ENCODE peak calls at places on chromosomes 2 and 18, in five cellular contexts. L is HepG2, E is A549, H is K562, P is GM12878. U is an unnamed sample.

GRCh38 chr2:70010222-70011111 is 49.0 kb upstream of the ASPRV1 start:
- DNase-seq in L (peak; percentile 70), E (no peak), H (peak; percentile 70), P (no peak), U (no peak)

GRCh38 chr2:200352631-200353030 is 46.1 kb downstream of the SPATS2L start:
- DNase-seq in L (peak; percentile 60), E (no peak), H (no peak), P (no peak), U (peak; percentile 45)

GRCh38 chr2:195543902-195544894 is 112.8 kb upstream of the SLC39A10 start:
- DNase-seq in L (peak; percentile 44), E (peak; percentile 83), H (no peak), P (no peak), U (no peak)

GRCh38 chr2:161033059-161033660 is 127.1 kb upstream of the TANK start:
- DNase-seq in L (no peak), E (no peak), H (no peak), P (no peak), U (no peak)

GRCh38 chr2:43576983-43577892 is 18.6 kb downstream of the THADA start:
- DNase-seq in L (peak; percentile 63), E (peak; percentile 77), H (peak; percentile 43), P (no peak), U (no peak)

GRCh38 chr2:150339282-150339681 is 148.2 kb downstream of the RND3 start:
- DNase-seq in L (no peak), E (no peak), H (no peak), P (no peak), U (no peak)

GRCh38 chr2:128091691-128092050 is 671 bp downstream of the UGGT1 start:
- DNase-seq in L (no peak), E (no peak), H (no peak), P (no peak), U (no peak)

GRCh38 chr2:191176801-191177438 is 26.1 kb upstream of the STAT4 start:
- DNase-seq in L (no peak), E (no peak), H (no peak), P (no peak), U (no peak)

GRCh38 chr18:55097406-55098170 is 138.3 kb upstream of the CCDC68 start:
- DNase-seq in L (no peak), E (peak; percentile 21), H (no peak), P (no peak), U (no peak)

GRCh38 chr2:66840321-66841014 is 405.5 kb downstream of the MEIS1 start:
- DNase-seq in L (no peak), E (no peak), H (no peak), P (no peak), U (no peak)

GRCh38 chr2:128437181-128437520 is 118.5 kb upstream of the HS6ST1 start:
- DNase-seq in L (no peak), E (no peak), H (no peak), P (no peak), U (no peak)

GRCh38 chr2:47810850-47811249 is 27.9 kb downstream of the MSH6 start:
- DNase-seq in L (no peak), E (no peak), H (no peak), P (no peak), U (no peak)

GRCh38 chr18:52337286-52337685 is 2.7 kb upstream of the DCC start:
- DNase-seq in L (no peak), E (peak; percentile 1), H (no peak), P (no peak), U (no peak)

GRCh38 chr2:216833076-216833475 is 26.8 kb downstream of the TNP1 start:
- DNase-seq in L (no peak), E (no peak), H (no peak), P (no peak), U (no peak)

GRCh38 chr2:218217366-218218309 is 649 bp downstream of the ARPC2 start:
- DNase-seq in L (peak; percentile 18), E (peak; percentile 45), H (no peak), P (no peak), U (no peak)

GRCh38 chr2:187228986-187229385 is 219.1 kb downstream of the CALCRL start:
- DNase-seq in L (no peak), E (no peak), H (no peak), P (no peak), U (no peak)

GRCh38 chr2:45256867-45257641 is 247.8 kb upstream of the SIX2 start:
- DNase-seq in L (peak; percentile 75), E (no peak), H (no peak), P (no peak), U (no peak)

GRCh38 chr2:69926849-69927515 is 12.1 kb downstream of the MXD1 start:
- DNase-seq in L (peak; percentile 86), E (no peak), H (no peak), P (no peak), U (no peak)

GRCh38 chr2:148813603-148814065 is 61.4 kb upstream of the KIF5C start:
- DNase-seq in L (no peak), E (no peak), H (peak; percentile 49), P (peak; percentile 76), U (no peak)

GRCh38 chr2:30232027-30232800 is 880 bp downstream of the LBH start:
- DNase-seq in L (no peak), E (peak; percentile 75), H (peak; percentile 49), P (no peak), U (no peak)

GRCh38 chr2:227163998-227164744 is at the start of the genes COL4A3 and COL4A4:
- DNase-seq in L (no peak), E (peak; percentile 73), H (no peak), P (no peak), U (peak; percentile 61)
- TF ChIP-seq REST in L (no peak), E (no peak), H (no peak), P (no peak), U (no peak)

GRCh38 chr2:28346587-28346986 is 46.1 kb upstream of the FOSL2 start:
- DNase-seq in L (no peak), E (no peak), H (no peak), P (no peak), U (no peak)

GRCh38 chr2:28343184-28343942 is 49.3 kb upstream of the FOSL2 start:
- DNase-seq in L (no peak), E (no peak), H (no peak), P (no peak), U (no peak)

GRCh38 chr2:28345619-28346018 is 47.0 kb upstream of the FOSL2 start:
- DNase-seq in L (no peak), E (no peak), H (no peak), P (no peak), U (no peak)

GRCh38 chr2:28343971-28344715 is 48.5 kb upstream of the FOSL2 start:
- DNase-seq in L (no peak), E (no peak), H (no peak), P (no peak), U (no peak)

GRCh38 chr2:28344756-28345291 is 47.8 kb upstream of the FOSL2 start:
- DNase-seq in L (no peak), E (no peak), H (no peak), P (no peak), U (no peak)
- TF ChIP-seq POLR2A in L (no peak), E (no peak), H (no peak), P (no peak), U (no peak)

DNA sequence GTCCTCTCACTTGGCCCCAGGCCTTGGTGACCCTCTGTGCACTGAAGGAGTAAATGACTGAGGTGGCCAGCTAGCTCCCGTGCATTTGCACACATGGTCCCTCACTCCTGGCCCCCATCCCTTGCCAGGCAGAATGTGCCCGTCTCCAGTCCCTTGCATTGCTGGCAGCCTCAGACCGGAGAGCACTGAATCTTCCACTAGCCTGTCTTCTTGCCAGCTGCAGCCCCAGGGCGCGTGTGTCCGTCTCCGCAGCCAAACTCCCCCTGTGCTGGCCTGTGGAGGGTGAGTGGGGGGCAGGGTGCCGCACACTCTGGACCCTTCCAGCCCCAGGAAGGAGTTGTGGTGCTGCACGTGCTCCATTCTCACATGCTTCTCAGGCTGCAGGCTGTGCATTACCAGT is 35.9 kb downstream of the INPP4A start:
- DNase-seq in L (no peak), E (no peak), H (no peak), P (no peak), U (no peak)
- TF ChIP-seq REST in L (no peak), E (no peak), H (no peak), P (no peak), U (no peak)

GRCh38 chr2:141508086-141508749 is 622.6 kb downstream of the LRP1B start:
- DNase-seq in L (no peak), E (no peak), H (no peak), P (no peak), U (no peak)
- TF ChIP-seq POLR2A in L (no peak), E (no peak), H (no peak), P (no peak), U (no peak)

GRCh38 chr18:8142131-8142711 is 467.0 kb upstream of the RAB12 start:
- DNase-seq in L (no peak), E (no peak), H (peak; percentile 43), P (no peak), U (no peak)
- TF ChIP-seq REST in L (no peak), E (no peak), H (no peak), P (no peak), U (no peak)

GRCh38 chr2:130335226-130335625 is 7.5 kb upstream of the IMP4 start:
- DNase-seq in L (no peak), E (no peak), H (no peak), P (no peak), U (no peak)

GRCh38 chr2:130328710-130329109 is 14.0 kb upstream of the IMP4 start:
- DNase-seq in L (no peak), E (no peak), H (no peak), P (no peak), U (no peak)

GRCh38 chr2:130336150-130336876 is 6.4 kb upstream of the IMP4 start:
- DNase-seq in L (peak; percentile 32), E (peak; percentile 19), H (no peak), P (no peak), U (no peak)

GRCh38 chr2:130334026-130334425 is 8.7 kb upstream of the IMP4 start:
- DNase-seq in L (no peak), E (no peak), H (no peak), P (no peak), U (no peak)

DNA sequence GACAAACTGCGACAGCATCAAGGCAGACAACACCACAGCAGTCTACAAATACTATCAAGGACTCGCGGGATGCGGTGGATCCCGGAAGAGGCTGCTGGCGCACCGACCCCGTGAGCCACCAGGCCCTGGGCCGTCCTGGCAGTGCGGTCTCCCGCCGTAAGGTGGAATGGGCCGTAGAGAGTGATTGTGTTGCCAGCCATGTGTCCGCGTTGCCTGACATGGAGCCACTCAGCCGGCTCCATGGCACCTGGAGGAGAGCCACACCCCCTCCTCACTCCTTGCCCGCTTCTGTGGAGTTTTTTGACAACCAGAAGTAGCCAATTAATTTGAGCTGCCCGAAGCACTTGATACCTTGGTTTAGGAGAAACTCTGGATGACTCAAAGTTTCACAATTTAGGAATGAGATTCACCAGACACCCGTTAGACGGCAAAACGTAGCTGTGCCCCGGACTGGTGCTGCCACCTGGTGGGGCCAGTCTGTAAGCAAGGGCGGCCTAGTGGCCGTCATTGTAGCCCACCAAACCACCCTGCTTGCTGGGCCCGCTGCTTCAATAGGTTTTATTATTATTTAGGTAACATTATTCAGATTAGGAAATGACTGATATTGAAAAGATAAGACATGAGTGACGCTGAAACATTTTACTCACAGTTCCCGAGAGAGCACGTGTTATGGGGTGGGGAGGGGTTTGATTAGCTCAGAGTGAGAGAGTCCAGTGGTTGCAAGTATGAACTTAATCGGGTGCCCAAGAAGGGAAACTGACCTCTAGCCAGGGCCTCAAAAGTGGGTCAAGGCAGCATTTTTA is 10.2 kb upstream of the IMP4 start:
- DNase-seq in L (peak; percentile 54), E (peak; percentile 75), H (peak; percentile 75), P (no peak), U (peak; percentile 53)
- TF ChIP-seq POLR2A in L (no peak), E (no peak), H (no peak), P (no peak), U (no peak)

GRCh38 chr2:203600286-203600685 is 65.2 kb upstream of the RAPH1 start:
- DNase-seq in L (no peak), E (no peak), H (no peak), P (no peak), U (no peak)
- TF ChIP-seq REST in L (no peak), E (no peak), H (no peak), P (no peak), U (no peak)